ENCODE peak calls at places on chromosomes 4 and X, in seven cellular contexts. R is fibroblast of lung; J is erythroblast; A is DMS 273 treated with DMSO at 0.1 percent for 48 hours; Y is mucosa of gallbladder; E is stimulated activated CD8-positive, alpha-beta memory T cell treated with anti-CD3 and anti-CD28 coated beads, Interleukin-4, amount 100 ng/mL, for 48 hours; B is GOT3. L is an unnamed sample.

GRCh38 chr4:95249402-95250043 is 299.2 kb downstream of the UNC5C start:
- DNase-seq in J (peak; percentile 54), Y (no peak), B (no peak), A (no peak), E (no peak), R (no peak), L (no peak)

GRCh38 chr4:170109586-170110289 is 20.0 kb upstream of the AADAT start:
- DNase-seq in Y (no peak), B (no peak), J (no peak), E (no peak), A (no peak), R (peak; percentile 51), L (no peak)

GRCh38 chr4:70877539-70877938 is 24.6 kb upstream of the MOB1B start:
- DNase-seq in Y (no peak), R (no peak), J (peak; percentile 55), E (no peak), B (no peak), A (no peak), L (no peak)

GRCh38 chr4:183872531-183872930 is 32.6 kb upstream of the STOX2 start:
- DNase-seq in E (no peak), J (no peak), Y (no peak), B (no peak), A (peak; percentile 50), R (no peak), L (no peak)

GRCh38 chr4:3218824-3219760 is 29.9 kb upstream of the MSANTD1 start:
- DNase-seq in J (no peak), B (no peak), R (no peak), E (no peak), Y (no peak), A (no peak), L (no peak)

GRCh38 chr4:10458190-10458589 is 964 bp upstream of the ZNF518B start:
- DNase-seq in A (no peak), J (no peak), R (no peak), Y (peak; percentile 13), E (no peak), B (no peak), L (no peak)

GRCh38 chrX:10608099-10608498 is 12.3 kb downstream of the MID1 start:
- DNase-seq in R (peak; percentile 62), Y (no peak), J (no peak), A (no peak), B (no peak), E (no peak), L (no peak)

GRCh38 chr4:25441519-25442117 is 64.6 kb downstream of the ANAPC4 start:
- DNase-seq in R (peak; percentile 50), B (no peak), A (no peak), E (peak; percentile 42), J (peak; percentile 24), Y (peak; percentile 70), L (peak; percentile 85)

GRCh38 chr4:30719363-30720020 is 677 bp upstream of the PCDH7 start:
- DNase-seq in Y (peak; percentile 51), J (no peak), E (no peak), B (no peak), R (peak; percentile 83), A (no peak), L (peak; percentile 89)

GRCh38 chrX:119763836-119764387 is 5.5 kb downstream of the SOWAHD start:
- DNase-seq in J (no peak), R (no peak), E (no peak), Y (no peak), A (no peak), B (no peak), L (no peak)

GRCh38 chr4:7761720-7762119 is 177.9 kb downstream of the AFAP1 start:
- DNase-seq in E (peak; percentile 73), A (no peak), B (no peak), J (peak; percentile 41), Y (peak; percentile 53), R (peak; percentile 50), L (peak; percentile 58)

GRCh38 chrX:12446342-12447075 is 308.2 kb downstream of the FRMPD4 start:
- DNase-seq in R (peak; percentile 48), Y (no peak), E (no peak), J (no peak), B (no peak), A (no peak), L (no peak)

GRCh38 chr4:168501407-168501806 is 4.6 kb downstream of the PALLD start:
- DNase-seq in B (no peak), R (no peak), J (no peak), Y (peak; percentile 18), A (no peak), E (no peak), L (no peak)

GRCh38 chr4:139633661-139634060 is 32.0 kb upstream of the MGST2 start:
- DNase-seq in J (no peak), E (no peak), A (no peak), B (no peak), Y (peak; percentile 19), R (peak; percentile 36), L (peak; percentile 57)

GRCh38 chr4:24794916-24795665 is at the start of gene SOD3:
- DNase-seq in A (no peak), E (no peak), R (peak; percentile 91), B (peak; percentile 24), J (peak; percentile 59), Y (peak; percentile 84), L (no peak)

GRCh38 chr4:134935320-134935719 is 733.7 kb upstream of the PABPC4L start:
- DNase-seq in B (no peak), E (no peak), A (no peak), J (peak; percentile 1), Y (no peak), R (no peak), L (peak; percentile 42)

GRCh38 chrX:151174581-151175282 is 1.7 kb upstream of the GPR50 start:
- DNase-seq in R (no peak), J (no peak), E (no peak), B (no peak), Y (no peak), A (no peak), L (no peak)

GRCh38 chr4:138775890-138776289 is 239.7 kb upstream of the NOCT start:
- DNase-seq in B (no peak), E (no peak), A (no peak), Y (no peak), R (no peak), J (no peak), L (peak; percentile 51)

GRCh38 chrX:140360284-140360683 is 144.6 kb downstream of the SOX3 start:
- DNase-seq in A (no peak), E (no peak), Y (no peak), J (no peak), B (no peak), R (no peak), L (no peak)

GRCh38 chrX:116490091-116490490 is 27.3 kb upstream of the CT83 start:
- DNase-seq in A (no peak), E (no peak), B (no peak), J (no peak), R (no peak), Y (no peak), L (peak; percentile 6)